ENCODE peak calls at places on chromosomes 5 and 9, in eight cellular contexts. O is lower leg skin, R is foreskin fibroblast, H is MM.1S, A is fibroblast of the aortic adventitia, U is A549, I is endothelial cell of umbilical vein, Y is colonic mucosa. K is an unnamed sample.

GRCh38 chr9:130305381-130305780 is 39.8 kb downstream of the HMCN2 start:
- DNase-seq in O (no peak), R (no peak), H (no peak), A (peak; percentile 3), U (no peak), I (no peak), Y (no peak), K (no peak)

GRCh38 chr9:135921749-135922310 is 14.5 kb upstream of the CAMSAP1 start:
- DNase-seq in O (no peak), R (no peak), H (no peak), A (no peak), U (no peak), I (no peak), Y (no peak), K (no peak)

GRCh38 chr5:71938886-71939285 is 168.4 kb upstream of the MAP1B start:
- DNase-seq in O (no peak), R (no peak), H (no peak), A (no peak), U (peak; percentile 87), I (no peak), Y (peak; percentile 62), K (no peak)

GRCh38 chr9:129270903-129271431 is 92.9 kb upstream of the IER5L start:
- DNase-seq in O (no peak), R (peak; percentile 69), H (peak; percentile 95), A (peak; percentile 21), U (no peak), I (no peak), Y (no peak), K (no peak)

GRCh38 chr9:134899168-134899567 is 18.5 kb downstream of the FCN1 start:
- DNase-seq in O (no peak), R (no peak), H (no peak), A (no peak), U (no peak), I (no peak), Y (no peak), K (no peak)

GRCh38 chr5:111787006-111787405 is 30.0 kb upstream of the NREP start:
- DNase-seq in O (no peak), R (no peak), H (no peak), A (no peak), U (no peak), I (no peak), Y (no peak), K (no peak)

GRCh38 chr5:176175101-176175852 is 62.9 kb upstream of the SIMC1 start:
- DNase-seq in O (peak; percentile 57), R (no peak), H (peak; percentile 15), A (no peak), U (no peak), I (no peak), Y (no peak), K (no peak)

GRCh38 chr5:115450741-115451140 is 93.8 kb downstream of the FEM1C start:
- DNase-seq in O (no peak), R (peak; percentile 70), H (no peak), A (peak; percentile 98), U (no peak), I (no peak), Y (no peak), K (no peak)

GRCh38 chr5:11045411-11045810 is 284.4 kb upstream of the DAP start:
- DNase-seq in O (no peak), R (no peak), H (no peak), A (no peak), U (no peak), I (no peak), Y (no peak), K (no peak)

GRCh38 chr5:117615226-117615625 is 1040.6 kb upstream of the SEMA6A start:
- DNase-seq in O (no peak), R (no peak), H (no peak), A (no peak), U (no peak), I (no peak), Y (no peak), K (no peak)

GRCh38 chr5:107558951-107559350 is 111.8 kb downstream of the EFNA5 start:
- DNase-seq in O (no peak), R (no peak), H (no peak), A (no peak), U (no peak), I (no peak), Y (no peak), K (no peak)

GRCh38 chr9:132479733-132480132 is 69.7 kb downstream of the CFAP77 start:
- DNase-seq in O (no peak), R (no peak), H (no peak), A (no peak), U (no peak), I (no peak), Y (no peak), K (no peak)

GRCh38 chr5:172542651-172543131 is 88.4 kb upstream of the SH3PXD2B start:
- DNase-seq in O (peak; percentile 70), R (no peak), H (no peak), A (no peak), U (no peak), I (no peak), Y (peak; percentile 9), K (peak; percentile 66)

GRCh38 chr9:70347046-70347445 is 67.4 kb downstream of the KLF9 start:
- DNase-seq in O (no peak), R (no peak), H (no peak), A (no peak), U (no peak), I (no peak), Y (no peak), K (no peak)

GRCh38 chr9:35801328-35802128 is 10.1 kb downstream of the NPR2 start:
- DNase-seq in O (peak; percentile 48), R (no peak), H (no peak), A (no peak), U (no peak), I (no peak), Y (no peak), K (no peak)

GRCh38 chr9:88954073-88954472 is 37.2 kb upstream of the S1PR3 start:
- DNase-seq in O (peak; percentile 31), R (peak; percentile 19), H (no peak), A (no peak), U (no peak), I (no peak), Y (no peak), K (no peak)

DNA sequence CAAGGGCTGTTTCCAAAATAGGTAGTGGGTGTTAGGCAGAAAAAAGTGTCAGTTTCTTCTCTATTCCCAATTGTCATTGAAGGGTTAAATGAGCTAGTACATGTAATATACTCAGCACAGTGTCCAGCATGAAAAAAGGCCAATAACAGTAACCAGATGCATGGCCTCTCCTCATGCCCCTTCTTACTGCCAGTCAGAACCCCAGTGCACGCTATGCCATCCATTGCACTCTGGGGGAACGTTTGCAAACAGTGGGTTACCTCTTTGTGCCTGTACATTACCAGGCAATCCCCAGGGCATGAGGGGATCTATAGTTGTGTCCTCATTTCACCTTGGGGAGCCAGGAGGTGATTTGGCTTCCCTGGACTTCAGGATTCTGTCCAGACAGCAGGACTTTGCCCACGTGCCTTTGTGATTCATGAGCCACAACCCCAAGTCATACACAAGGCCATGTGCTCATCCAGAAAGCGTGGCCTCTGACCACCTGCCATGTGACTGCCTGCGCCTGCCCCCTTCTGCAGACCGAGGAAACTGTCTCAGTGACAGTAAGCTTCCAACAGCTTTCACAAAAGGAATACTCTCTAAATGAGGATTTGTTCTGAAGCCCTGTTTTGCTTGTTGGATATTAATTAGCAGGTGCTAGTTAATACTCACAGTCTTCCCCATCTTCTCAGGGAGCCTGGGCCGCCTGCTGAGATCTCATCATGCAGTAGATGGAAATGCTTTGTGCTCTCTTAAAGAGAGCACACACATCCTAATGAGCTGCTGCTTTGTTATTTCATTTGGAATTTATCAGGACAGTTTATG is 36.8 kb upstream of the ANGPTL2 start:
- DNase-seq in O (peak; percentile 90), R (peak; percentile 84), H (no peak), A (peak; percentile 73), U (peak; percentile 74), I (no peak), Y (peak; percentile 19), K (no peak)
- TF ChIP-seq CTCF in O (no peak), R (peak; percentile 20), H (no peak), A (peak; percentile 17), U (no peak), I (no peak), Y (no peak), K (no peak)

DNA sequence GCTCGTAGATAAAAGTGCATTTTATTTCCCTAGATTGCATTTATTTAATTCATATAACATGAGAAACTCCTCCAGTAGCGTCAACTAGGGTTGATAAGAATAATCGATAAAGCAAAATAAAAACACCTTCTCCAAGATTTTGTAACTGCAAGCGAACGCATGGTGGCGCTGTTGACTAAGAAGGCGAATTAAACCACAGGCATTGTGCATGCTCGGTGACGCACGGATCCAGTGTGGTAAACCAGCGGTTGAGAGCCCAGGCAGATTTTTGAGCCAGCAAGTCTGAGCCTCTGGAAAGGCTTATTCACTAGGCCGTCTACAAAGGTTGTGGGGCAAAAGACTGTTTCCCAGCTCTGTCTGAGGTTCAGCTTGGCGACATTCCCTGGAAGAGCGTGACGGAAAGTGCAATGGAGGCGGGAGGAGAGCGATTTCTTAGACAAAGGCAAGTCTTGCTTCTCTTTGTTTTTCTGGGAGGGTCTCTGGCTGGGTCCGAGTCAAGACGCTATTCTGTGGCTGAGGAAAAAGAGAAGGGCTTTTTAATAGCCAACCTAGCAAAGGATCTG is at the start of gene PCDHB3:
- DNase-seq in O (no peak), R (no peak), H (peak; percentile 45), A (peak; percentile 15), U (peak; percentile 20), I (peak; percentile 21), Y (no peak), K (no peak)
- H3K4me3 ChIP-seq in O (no peak within 1 kb of the TSS), R (peak within 1 kb of the TSS; percentile 2), H (no peak within 1 kb of the TSS), A (no peak within 1 kb of the TSS), U (no peak within 1 kb of the TSS), I (no peak within 1 kb of the TSS), Y (no peak within 1 kb of the TSS), K (peak within 1 kb of the TSS; percentile 34)

DNA sequence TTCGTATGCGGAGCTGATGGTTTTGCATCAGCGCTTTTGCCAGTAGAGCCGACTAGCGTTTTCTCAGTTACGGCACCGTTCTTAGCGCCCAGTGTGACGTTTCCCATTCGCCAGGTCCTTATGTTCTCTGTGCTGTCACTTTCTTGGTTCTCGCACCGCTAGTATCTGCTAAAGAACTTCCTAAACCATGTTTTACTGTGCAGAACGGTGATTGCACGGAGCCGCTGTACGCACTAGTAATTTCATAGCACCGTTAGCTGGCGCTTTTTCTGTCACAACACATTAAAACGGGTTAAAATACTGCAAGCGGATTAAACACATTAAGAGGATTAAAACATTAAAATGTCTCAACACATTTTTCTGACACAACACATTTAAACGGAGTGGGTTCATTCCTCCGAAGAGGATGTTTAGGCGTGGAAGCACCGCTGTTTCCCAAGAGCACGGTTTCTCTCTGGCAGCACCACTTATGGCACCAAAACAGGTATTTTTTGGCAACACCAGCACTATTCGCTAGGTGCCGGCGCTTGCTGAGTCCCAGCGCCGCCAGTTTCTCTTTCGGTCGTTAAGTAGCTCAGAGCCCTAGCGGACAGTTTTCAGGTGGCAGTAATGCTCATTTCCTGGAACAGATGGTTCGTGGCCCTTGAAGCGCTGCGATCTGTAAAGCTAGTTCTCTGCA is 20.4 kb downstream of the ANXA2R start:
- DNase-seq in O (peak; percentile 93), R (no peak), H (peak; percentile 98), A (peak; percentile 78), U (peak; percentile 88), I (peak; percentile 87), Y (peak; percentile 79), K (no peak)
- TF ChIP-seq CTCF in O (no peak), R (peak; percentile 19), H (peak; percentile 56), A (peak; percentile 59), U (no peak), I (peak; percentile 51), Y (peak; percentile 51), K (no peak)

DNA sequence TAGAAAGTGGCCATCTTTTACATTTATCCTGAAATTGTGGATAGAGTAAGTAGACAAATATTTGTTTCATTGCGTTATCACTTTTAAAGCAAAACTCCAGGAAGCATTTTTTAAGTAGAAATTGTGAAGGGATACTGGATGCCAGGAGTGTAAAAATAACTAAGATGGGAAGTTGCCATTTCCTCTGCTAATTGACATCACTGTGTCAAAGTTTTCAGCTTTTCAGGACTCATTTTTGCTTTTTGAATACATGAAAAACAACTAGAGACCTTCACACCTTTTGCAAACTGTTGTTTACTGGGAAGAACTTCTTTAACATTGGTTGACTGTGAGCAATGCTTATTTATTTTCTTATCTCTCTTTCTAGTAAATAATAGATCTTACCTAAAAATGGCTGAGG is 337.5 kb downstream of the NR2F1-AS1 start:
- DNase-seq in O (no peak), R (no peak), H (no peak), A (no peak), U (no peak), I (peak; percentile 59), Y (no peak), K (no peak)
- H3K4me3 ChIP-seq in O (no peak overlapping the region), R (no peak overlapping the region), H (no peak overlapping the region), A (no peak overlapping the region), U (no peak overlapping the region), I (no peak overlapping the region), Y (no peak overlapping the region), K (no peak overlapping the region)